ENCODE peak calls at places on chromosomes 3 and 15, in seven cellular contexts. J, K, Y, O, I, A and G are unnamed samples.

GRCh38 chr15:44082558-44083151 is 112.4 kb downstream of the FRMD5 start:
- DNase-seq in J (no peak), K (no peak), Y (no peak), O (no peak), I (no peak), A (no peak), G (no peak)

GRCh38 chr3:114804099-114804498 is 343.0 kb downstream of the ZBTB20 start:
- DNase-seq in J (no peak), K (no peak), Y (no peak), O (no peak), I (no peak), A (no peak), G (no peak)

GRCh38 chr3:126917232-126917804 is 65.6 kb upstream of the PLXNA1 start:
- DNase-seq in J (no peak), K (no peak), Y (no peak), O (no peak), I (no peak), A (no peak), G (no peak)

GRCh38 chr3:121870710-121871109 is 23.5 kb upstream of the SLC15A2 start:
- DNase-seq in J (peak), K (no peak), Y (no peak), O (no peak), I (no peak), A (no peak), G (no peak)

GRCh38 chr3:107845355-107846281 is 245.2 kb downstream of the CD47 start:
- DNase-seq in J (peak), K (no peak), Y (no peak), O (no peak), I (no peak), A (no peak), G (no peak)

GRCh38 chr15:85504739-85505676 is 124.6 kb downstream of the AKAP13 start:
- DNase-seq in J (peak), K (no peak), Y (no peak), O (peak), I (peak), A (peak), G (no peak)

GRCh38 chr3:144566320-144566719 is 594.7 kb downstream of the DIPK2A start:
- DNase-seq in J (peak), K (no peak), Y (no peak), O (no peak), I (no peak), A (no peak), G (no peak)

GRCh38 chr3:192816274-192816853 is 89.0 kb upstream of the FGF12 start:
- DNase-seq in J (peak), K (no peak), Y (no peak), O (no peak), I (no peak), A (no peak), G (no peak)

GRCh38 chr3:141413387-141414140 is 45.3 kb downstream of the ZBTB38 start:
- DNase-seq in J (no peak), K (no peak), Y (no peak), O (no peak), I (no peak), A (no peak), G (no peak)

GRCh38 chr15:47742334-47742733 is 25.0 kb downstream of the SEMA6D start:
- DNase-seq in J (no peak), K (no peak), Y (no peak), O (no peak), I (no peak), A (no peak), G (no peak)

GRCh38 chr15:72967397-72967796 is 84.9 kb upstream of the NEO1 start:
- DNase-seq in J (no peak), K (no peak), Y (no peak), O (no peak), I (no peak), A (no peak), G (no peak)

GRCh38 chr3:72582211-72582878 is 265.9 kb downstream of the SHQ1 start:
- DNase-seq in J (no peak), K (no peak), Y (no peak), O (no peak), I (no peak), A (no peak), G (no peak)

GRCh38 chr3:146746190-146746589 is 141.0 kb upstream of the PLSCR5 start:
- DNase-seq in J (peak), K (no peak), Y (no peak), O (no peak), I (no peak), A (no peak), G (no peak)

GRCh38 chr3:177452487-177452886 is 255.2 kb upstream of the TBL1XR1 start:
- DNase-seq in J (peak), K (no peak), Y (no peak), O (peak), I (peak), A (no peak), G (no peak)

GRCh38 chr15:55916666-55917409 is 76.6 kb downstream of the NEDD4 start:
- DNase-seq in J (peak), K (no peak), Y (no peak), O (no peak), I (no peak), A (no peak), G (no peak)

GRCh38 chr3:124172846-124173245 is 180.9 kb upstream of the ROPN1 start:
- DNase-seq in J (peak), K (no peak), Y (no peak), O (no peak), I (no peak), A (no peak), G (no peak)

GRCh38 chr15:56883088-56883487 is 35.4 kb upstream of the TCF12 start:
- DNase-seq in J (no peak), K (no peak), Y (no peak), O (no peak), I (no peak), A (no peak), G (no peak)

GRCh38 chr15:55289573-55290360 is at the start of gene RAB27A:
- DNase-seq in J (peak), K (peak), Y (peak), O (peak), I (peak), A (peak), G (peak)

GRCh38 chr3:32725721-32726120 is 40.7 kb downstream of the CNOT10 start:
- DNase-seq in J (peak), K (no peak), Y (no peak), O (no peak), I (no peak), A (no peak), G (no peak)

GRCh38 chr3:126022741-126023359 is 53.9 kb downstream of the ROPN1B start:
- DNase-seq in J (no peak), K (no peak), Y (peak), O (no peak), I (no peak), A (peak), G (no peak)

GRCh38 chr3:177679568-177680441 is 482.5 kb upstream of the TBL1XR1 start:
- DNase-seq in J (no peak), K (no peak), Y (no peak), O (peak), I (no peak), A (no peak), G (no peak)

GRCh38 chr15:69848551-69849231 is 249.0 kb downstream of the TLE3 start:
- DNase-seq in J (peak), K (no peak), Y (no peak), O (no peak), I (no peak), A (no peak), G (no peak)

GRCh38 chr15:71195242-71195641 is 80.0 kb downstream of the THSD4 start:
- DNase-seq in J (peak), K (no peak), Y (no peak), O (no peak), I (no peak), A (peak), G (peak)

GRCh38 chr3:188270423-188270972 is 116.5 kb downstream of the LPP start:
- DNase-seq in J (peak), K (no peak), Y (no peak), O (peak), I (no peak), A (no peak), G (no peak)

GRCh38 chr15:88543065-88543776 is 3.3 kb downstream of the DET1 start:
- DNase-seq in J (no peak), K (no peak), Y (no peak), O (no peak), I (no peak), A (no peak), G (no peak)

GRCh38 chr15:74320358-74321247 is 46.8 kb downstream of the CYP11A1 start:
- DNase-seq in J (peak), K (no peak), Y (peak), O (peak), I (no peak), A (peak), G (no peak)
- TF ChIP-seq CTCF in J (peak), K (peak), Y (peak), O (peak), I (peak), A (peak), G (peak)

DNA sequence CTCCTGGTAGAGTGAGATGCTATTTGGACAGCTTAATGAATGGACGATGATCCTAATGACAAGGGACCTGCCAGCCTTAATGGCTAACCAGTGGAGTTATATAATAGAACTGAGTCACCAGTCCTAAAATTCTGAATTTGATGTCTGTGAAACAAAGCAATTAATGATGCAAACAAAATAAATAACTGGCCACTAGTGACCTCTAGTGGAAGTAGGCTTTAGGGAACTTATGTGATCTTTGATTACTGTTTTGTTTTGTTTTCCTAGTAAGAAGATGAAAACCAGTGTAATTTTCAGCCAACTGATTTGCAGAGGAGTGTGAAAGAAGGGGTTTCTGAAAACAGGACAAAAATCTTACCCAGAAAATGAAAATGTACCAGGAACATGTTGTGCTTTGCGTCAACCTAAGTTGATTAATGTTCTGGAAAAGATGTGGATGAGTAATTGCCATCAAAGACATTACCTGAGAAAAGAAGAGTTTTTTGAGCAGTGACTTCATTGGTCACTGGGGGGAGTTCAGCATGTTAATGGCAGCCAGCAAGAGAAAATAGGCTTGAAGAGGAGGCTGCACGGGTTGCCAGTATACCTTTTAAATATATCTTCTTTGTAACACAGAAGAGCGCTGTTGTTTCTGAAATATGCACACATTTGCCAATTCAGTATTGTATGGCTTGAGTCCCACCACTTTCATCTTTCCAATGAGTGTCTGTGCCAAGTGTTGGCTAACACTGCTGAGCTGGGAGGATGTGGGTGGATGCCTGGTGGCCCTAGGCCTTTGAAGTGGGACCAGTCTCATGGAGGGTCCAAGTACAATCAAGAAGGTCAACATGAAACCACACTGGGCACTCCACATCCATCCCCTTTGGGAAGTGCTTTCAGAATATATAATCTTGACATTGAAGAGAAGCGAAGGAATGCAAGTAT is 9.3 kb downstream of the VEPH1 start:
- DNase-seq in J (peak), K (no peak), Y (no peak), O (no peak), I (no peak), A (no peak), G (no peak)
- TF ChIP-seq CTCF in J (peak), K (peak), Y (peak), O (peak), I (peak), A (peak), G (peak)

GRCh38 chr15:80915462-80915861 is 74.2 kb downstream of the MESD start:
- DNase-seq in J (no peak), K (no peak), Y (no peak), O (no peak), I (no peak), A (no peak), G (no peak)
- TF ChIP-seq CTCF in J (no peak), K (no peak), Y (no peak), O (no peak), I (no peak), A (peak), G (no peak)

DNA sequence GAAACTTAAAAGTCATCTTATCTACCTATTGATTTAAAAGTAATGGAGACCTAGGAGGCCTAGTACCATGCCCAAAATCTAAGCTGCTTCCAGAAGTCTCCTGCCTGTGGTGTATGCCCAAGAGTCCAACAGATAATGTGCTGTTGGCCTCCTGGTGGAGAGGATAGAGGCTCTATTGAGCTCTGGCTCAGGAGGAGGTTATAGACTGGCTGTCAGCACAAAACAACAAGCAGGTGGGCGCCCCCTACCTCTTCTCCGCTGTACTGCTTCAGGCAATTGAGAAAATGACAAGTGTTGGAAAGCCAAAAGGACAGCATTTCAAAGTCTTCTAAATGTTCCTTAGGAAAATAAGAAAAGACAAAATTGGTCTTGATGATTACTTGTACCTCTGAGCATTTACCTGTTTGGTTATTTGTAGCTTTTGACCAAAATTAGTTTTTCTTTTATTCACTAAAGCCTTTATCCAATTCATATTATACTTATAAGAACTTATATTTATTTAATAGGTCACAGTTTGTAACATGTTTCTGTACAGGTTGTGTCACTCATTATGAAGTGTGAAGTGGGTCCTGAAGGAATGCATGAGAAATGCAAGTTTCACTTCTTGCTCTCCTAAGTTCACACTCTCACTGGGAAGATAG is 17.2 kb upstream of the GNB5 start:
- DNase-seq in J (peak), K (no peak), Y (peak), O (peak), I (peak), A (peak), G (no peak)
- TF ChIP-seq CTCF in J (peak), K (peak), Y (peak), O (no peak), I (peak), A (peak), G (peak)

DNA sequence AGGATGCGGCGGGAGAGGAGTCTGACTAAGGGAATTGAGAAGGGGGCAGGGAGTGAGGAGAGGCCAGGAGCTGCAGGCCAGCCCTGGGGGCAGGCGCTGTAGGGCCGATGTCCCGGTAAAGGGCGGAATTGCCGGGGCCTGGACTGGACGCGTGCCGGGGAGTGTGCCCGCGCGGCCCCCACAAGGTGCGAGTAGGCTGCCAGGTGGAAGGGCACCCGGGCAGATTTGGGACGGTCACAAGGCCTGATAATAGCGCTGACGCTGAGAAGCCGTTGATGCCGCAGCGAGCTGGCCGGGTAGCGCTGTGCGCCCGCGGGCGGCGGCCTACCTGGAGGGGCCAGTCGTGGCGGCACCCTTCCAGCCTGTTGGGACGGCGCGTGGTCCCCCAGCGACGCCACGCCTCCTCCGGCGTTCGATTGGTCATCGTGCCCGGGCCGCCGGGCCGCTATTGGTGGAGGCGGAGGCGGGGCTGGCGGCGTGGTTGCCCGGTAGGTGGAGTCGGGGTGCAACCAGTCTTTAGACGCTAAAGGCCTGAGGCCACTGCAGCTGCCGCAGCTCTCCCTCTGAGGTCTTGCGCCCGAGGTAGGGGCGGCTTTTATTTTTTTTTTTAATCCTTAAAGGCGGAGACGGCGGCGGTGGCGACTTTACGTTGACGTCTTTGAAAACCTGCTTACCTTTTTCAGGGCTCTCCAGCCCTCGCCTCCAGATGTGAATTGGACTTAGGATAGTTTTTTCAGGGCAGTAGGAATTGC is 919 bp downstream of the SLC25A38 start:
- DNase-seq in J (peak), K (peak), Y (peak), O (peak), I (peak), A (peak), G (peak)
- TF ChIP-seq CTCF in J (no peak), K (no peak), Y (no peak), O (peak), I (peak), A (no peak), G (peak)

GRCh38 chr3:129419476-129419875 is 9.0 kb downstream of the EFCAB12 start:
- DNase-seq in J (no peak), K (no peak), Y (no peak), O (no peak), I (no peak), A (no peak), G (no peak)

GRCh38 chr3:129424185-129424841 is 4.1 kb downstream of the EFCAB12 start:
- DNase-seq in J (peak), K (no peak), Y (no peak), O (no peak), I (peak), A (no peak), G (no peak)

GRCh38 chr3:129421988-129422745 is 6.3 kb downstream of the EFCAB12 start:
- DNase-seq in J (no peak), K (no peak), Y (no peak), O (no peak), I (no peak), A (no peak), G (no peak)

GRCh38 chr3:129422897-129423296 is 5.5 kb downstream of the EFCAB12 start:
- DNase-seq in J (no peak), K (no peak), Y (no peak), O (no peak), I (no peak), A (no peak), G (no peak)

GRCh38 chr3:129421236-129421883 is 7.1 kb downstream of the EFCAB12 start:
- DNase-seq in J (no peak), K (no peak), Y (no peak), O (no peak), I (no peak), A (no peak), G (no peak)
- TF ChIP-seq CTCF in J (no peak), K (no peak), Y (no peak), O (no peak), I (no peak), A (no peak), G (no peak)

DNA sequence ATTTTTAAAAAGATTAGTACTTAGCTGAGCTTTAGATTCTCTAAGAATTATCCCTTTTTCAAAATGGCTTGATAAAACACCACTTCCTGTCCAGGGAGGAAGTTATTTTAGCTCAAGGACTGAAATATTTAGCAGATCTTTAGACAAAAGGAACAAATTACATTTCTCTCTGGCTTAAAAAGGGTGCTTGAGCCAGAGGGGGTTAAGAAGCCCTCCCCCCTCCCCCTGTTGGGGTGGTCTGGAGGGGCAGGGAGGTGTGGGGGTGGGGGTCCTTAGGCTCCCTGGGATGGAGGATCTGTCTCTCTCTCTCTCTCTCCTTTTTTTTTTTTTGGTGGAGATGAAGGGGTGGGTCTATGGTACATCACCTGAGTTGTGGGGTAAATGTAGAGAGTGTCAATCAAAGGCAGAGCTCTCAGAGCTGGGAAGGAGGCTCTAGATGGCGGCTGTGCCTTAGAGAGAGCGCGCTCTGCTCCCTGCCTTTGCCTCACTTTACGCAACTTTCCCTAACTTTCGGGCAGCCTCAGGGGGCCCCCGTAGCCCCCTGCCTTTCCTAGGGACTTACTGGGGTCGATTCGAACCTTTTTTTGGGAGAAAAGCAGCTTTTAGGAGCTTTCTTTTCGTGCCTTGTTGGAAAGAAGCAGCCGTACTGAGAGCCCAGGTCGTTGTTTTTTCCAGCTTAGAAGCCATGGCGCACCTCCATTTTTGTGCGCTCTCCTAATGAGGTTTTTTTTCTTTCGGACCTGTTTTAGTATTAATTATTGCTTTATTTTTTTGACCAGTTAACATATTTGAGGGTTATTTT is at the start of gene CHD2:
- DNase-seq in J (peak), K (no peak), Y (peak), O (peak), I (peak), A (peak), G (no peak)
- TF ChIP-seq CTCF in J (no peak), K (no peak), Y (peak), O (no peak), I (no peak), A (no peak), G (no peak)